ENCODE peak calls at places on chromosomes 4 and X, in nine cellular contexts. O is neural crest cell; R is nephron progenitor cell; K is left ventricle myocardium inferior; W is tibial artery; N is fibroblast of pulmonary artery; V is CD8-positive, alpha-beta T cell; L is GM20000; M is neural progenitor cell. Z is an unnamed sample.

GRCh38 chr4:87950516-87950915 is 25.0 kb upstream of the SPP1 start:
- DNase-seq in R (no peak), M (no peak), N (no peak), W (no peak), K (no peak), L (no peak), O (no peak), V (no peak), Z (no peak)

GRCh38 chr4:45284400-45285085 is 558.2 kb upstream of the GNPDA2 start:
- DNase-seq in L (no peak), M (no peak), V (no peak), K (no peak), O (no peak), R (no peak), W (peak), N (no peak), Z (no peak)

GRCh38 chr4:153159728-153160221 is 44.5 kb upstream of the TRIM2 start:
- DNase-seq in N (peak), L (no peak), O (no peak), K (no peak), V (no peak), M (no peak), W (no peak), R (no peak), Z (no peak)

GRCh38 chr4:11614426-11614825 is 185.7 kb upstream of the HS3ST1 start:
- DNase-seq in K (no peak), L (no peak), M (no peak), O (no peak), V (no peak), N (no peak), W (no peak), R (no peak), Z (no peak)

GRCh38 chr4:176340871-176341685 is 21.3 kb downstream of the SPCS3 start:
- DNase-seq in O (peak), M (peak), K (no peak), N (peak), W (no peak), L (peak), V (no peak), R (peak), Z (peak)

GRCh38 chr4:39821951-39822350 is 124.0 kb downstream of the UBE2K start:
- DNase-seq in V (no peak), W (no peak), O (no peak), N (no peak), M (no peak), K (no peak), L (no peak), R (no peak), Z (no peak)

GRCh38 chr4:21769404-21770147 is 179.0 kb downstream of the KCNIP4 start:
- DNase-seq in N (peak), V (no peak), L (no peak), M (no peak), R (no peak), W (no peak), O (no peak), K (no peak), Z (no peak)

GRCh38 chr4:164350086-164350485 is 403.8 kb upstream of the SMIM31 start:
- DNase-seq in R (no peak), K (no peak), W (no peak), O (no peak), M (no peak), V (no peak), L (no peak), N (no peak), Z (no peak)

GRCh38 chr4:184413227-184414064 is 60.9 kb downstream of the IRF2 start:
- DNase-seq in W (no peak), N (no peak), M (no peak), O (no peak), L (no peak), R (no peak), V (no peak), K (no peak), Z (no peak)

GRCh38 chrX:136147320-136147901 is at the start of gene FHL1:
- DNase-seq in W (peak), V (peak), O (peak), K (peak), R (peak), L (peak), M (peak), N (peak), Z (no peak)

GRCh38 chr4:41213563-41214157 is 682 bp downstream of the APBB2 start:
- DNase-seq in V (no peak), M (no peak), N (no peak), R (peak), W (peak), K (peak), L (peak), O (peak), Z (peak)

GRCh38 chr4:30718021-30718888 is 1.9 kb upstream of the PCDH7 start:
- DNase-seq in L (peak), V (no peak), M (peak), O (peak), K (peak), N (peak), R (peak), W (peak), Z (no peak)

GRCh38 chr4:108109111-108109510 is 59.6 kb downstream of the LEF1 start:
- DNase-seq in K (no peak), W (no peak), R (no peak), M (no peak), O (no peak), V (no peak), N (no peak), L (no peak), Z (no peak)

GRCh38 chrX:53481093-53481492 is 46.9 kb upstream of the HSD17B10 start:
- DNase-seq in V (no peak), L (no peak), M (peak), O (no peak), R (no peak), N (no peak), K (no peak), W (no peak), Z (peak)

DNA sequence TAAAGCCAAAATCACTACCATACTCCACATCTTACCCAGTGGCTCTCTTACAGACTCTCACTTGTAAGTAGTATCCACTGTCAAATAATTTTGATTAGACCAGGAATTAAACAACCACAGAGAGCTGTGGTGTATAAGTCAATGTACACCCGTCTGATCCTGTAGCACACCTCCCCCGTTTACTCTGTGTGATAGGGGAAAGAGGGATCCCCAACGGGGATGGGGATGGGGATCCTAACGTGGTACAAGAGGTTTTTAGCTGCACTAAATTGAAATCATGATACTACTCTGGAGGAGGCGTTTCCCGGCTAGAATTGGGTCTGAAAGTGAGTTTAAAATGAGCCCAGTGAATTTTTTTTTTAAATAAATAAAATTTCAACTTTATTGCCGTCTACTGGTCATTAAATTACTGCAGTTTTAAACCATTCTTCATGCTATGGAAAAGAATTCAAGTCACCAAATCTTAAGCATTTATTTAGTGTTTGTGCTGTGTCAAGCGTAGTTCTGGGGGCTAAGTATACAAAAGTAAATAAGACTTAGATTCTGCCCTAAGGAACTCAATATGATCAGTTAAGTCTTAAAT is 76.6 kb downstream of the INTS12 start:
- DNase-seq in W (no peak), N (no peak), O (no peak), M (no peak), V (no peak), K (no peak), L (no peak), R (no peak), Z (no peak)
- TF ChIP-seq CTCF in W (no peak), N (no peak), O (no peak), M (no peak), V (no peak), K (no peak), L (no peak), R (no peak), Z (no peak)

DNA sequence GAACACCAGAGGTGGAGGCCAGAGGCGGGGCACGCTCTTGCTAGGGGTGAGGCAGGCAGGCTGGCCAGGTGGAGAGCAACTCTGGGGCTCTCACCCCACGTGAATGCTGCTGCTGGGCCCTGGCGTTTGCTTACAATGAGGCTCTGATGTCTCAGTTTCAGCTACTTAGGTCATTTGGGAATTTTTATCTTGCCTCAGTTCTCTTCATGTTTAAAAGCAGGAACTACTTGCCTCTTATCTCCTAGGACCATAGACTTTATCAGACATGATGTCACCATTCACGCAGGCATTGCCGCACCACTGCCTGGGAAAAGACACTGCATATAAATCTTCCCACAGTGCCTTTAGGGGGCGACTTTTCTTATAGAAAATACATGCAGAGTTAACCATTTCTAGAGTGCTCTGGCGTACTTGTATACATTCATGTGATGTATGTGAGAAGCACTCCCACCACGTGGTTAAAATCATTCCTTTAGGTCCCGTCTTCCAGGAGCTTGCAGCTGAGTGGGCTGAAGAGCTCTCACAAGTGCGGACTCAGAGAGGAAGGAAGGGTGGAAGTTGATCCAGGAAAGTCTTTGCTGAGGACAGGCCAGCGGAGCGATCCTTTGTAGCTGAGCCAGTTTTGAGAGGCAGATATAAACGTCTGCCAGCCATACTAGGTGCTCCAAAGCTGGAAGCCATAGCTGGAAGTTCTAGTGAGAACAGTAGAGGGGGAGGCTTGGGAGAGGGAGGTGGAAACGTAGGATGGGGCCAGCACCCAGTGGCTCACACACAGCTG is 84.3 kb upstream of the CLDN34 start:
- DNase-seq in V (no peak), N (peak), M (no peak), K (no peak), O (no peak), L (no peak), W (no peak), R (no peak), Z (no peak)
- TF ChIP-seq CTCF in V (no peak), N (peak), M (peak), K (no peak), O (no peak), L (no peak), W (no peak), R (no peak), Z (no peak)

DNA sequence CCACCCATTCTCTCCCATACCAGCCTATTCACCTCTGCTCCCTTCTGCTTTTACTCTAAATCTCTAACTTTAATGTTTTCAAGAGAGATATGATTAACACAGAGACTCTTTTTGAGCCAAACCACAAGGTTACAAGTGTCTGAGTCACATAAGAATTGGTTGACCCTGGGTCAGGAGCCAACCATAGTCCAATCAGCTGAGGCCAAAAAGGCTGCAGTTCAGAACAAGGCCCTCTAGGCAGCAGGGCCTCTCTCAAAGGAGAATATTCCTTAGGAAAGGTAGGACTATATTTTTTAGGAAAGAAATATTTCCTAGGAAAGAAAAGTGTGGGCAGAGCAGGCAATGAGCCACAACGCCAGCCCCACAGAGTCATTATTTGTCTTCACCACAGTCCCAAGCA is 2.3 kb downstream of the ATP8A1 start:
- DNase-seq in L (peak), O (no peak), R (no peak), W (no peak), K (no peak), M (no peak), V (no peak), N (peak), Z (peak)
- TF ChIP-seq CTCF in L (no peak), O (no peak), R (no peak), W (no peak), K (no peak), M (no peak), V (no peak), N (no peak), Z (no peak)

DNA sequence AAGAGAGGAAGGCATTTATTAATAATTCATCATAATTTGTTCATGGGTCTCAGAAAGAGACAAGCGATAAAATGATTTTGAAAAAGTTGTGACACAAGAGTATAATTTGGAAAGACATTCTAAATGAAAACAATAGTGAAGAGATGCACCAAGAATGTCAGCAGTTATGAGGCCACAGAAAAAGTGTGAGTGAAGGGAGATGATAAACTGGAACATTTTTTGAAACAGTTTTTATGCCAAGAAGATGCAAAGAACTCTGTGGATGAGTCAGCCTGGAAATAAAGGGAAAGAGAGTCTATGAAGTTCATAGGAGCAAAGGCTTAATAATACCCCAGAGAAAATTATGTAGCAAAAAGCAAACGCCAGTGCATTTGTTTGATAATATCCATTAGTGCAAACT is 188.4 kb upstream of the TBC1D9 start:
- DNase-seq in N (peak), R (no peak), K (no peak), O (no peak), V (no peak), M (no peak), W (no peak), L (no peak), Z (no peak)
- TF ChIP-seq CTCF in N (no peak), R (no peak), K (no peak), O (no peak), V (no peak), M (no peak), W (no peak), L (no peak), Z (no peak)

DNA sequence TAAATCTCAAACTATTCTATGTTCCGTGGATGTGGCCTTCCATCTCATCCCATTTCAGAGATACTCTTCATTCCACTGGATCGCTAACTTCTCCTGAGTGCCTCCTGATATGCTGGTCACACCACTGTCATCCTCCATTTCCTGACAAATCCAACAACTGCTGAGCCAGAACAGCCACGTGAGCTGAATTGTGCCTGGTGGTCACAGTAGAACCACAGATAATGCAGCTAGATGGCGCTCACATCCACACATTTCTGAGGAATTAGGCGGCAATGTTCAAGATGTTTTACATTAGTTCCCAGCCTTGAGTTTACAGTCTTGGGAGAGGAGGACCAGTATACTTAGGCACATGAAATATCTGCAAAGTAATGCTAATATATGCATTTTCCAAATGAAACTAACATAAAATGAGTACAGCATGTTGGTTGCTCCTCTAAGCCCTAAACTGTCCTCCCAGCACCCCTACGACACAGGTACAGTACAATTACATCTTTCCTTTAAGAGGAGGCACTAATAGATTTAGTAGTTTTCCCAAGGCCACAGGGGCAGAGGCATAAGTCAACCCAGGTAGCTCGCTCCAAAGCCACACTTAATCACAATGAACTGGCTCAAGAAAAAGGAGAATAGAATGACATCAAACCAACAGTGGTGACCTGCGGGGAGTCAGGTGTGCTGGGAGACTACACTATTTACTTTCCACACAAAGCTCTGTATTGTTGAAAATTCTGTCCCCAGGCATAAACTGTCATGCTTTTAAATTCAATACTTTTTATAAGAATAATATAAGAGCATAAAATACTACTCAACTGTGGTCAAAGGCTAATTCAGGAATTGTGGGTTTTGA is 134.2 kb downstream of the CHIC2 start:
- DNase-seq in R (peak), W (peak), L (peak), M (peak), N (peak), V (peak), O (peak), K (peak), Z (peak)
- TF ChIP-seq CTCF in R (peak), W (peak), L (peak), M (peak), N (peak), V (peak), O (peak), K (peak), Z (peak)

DNA sequence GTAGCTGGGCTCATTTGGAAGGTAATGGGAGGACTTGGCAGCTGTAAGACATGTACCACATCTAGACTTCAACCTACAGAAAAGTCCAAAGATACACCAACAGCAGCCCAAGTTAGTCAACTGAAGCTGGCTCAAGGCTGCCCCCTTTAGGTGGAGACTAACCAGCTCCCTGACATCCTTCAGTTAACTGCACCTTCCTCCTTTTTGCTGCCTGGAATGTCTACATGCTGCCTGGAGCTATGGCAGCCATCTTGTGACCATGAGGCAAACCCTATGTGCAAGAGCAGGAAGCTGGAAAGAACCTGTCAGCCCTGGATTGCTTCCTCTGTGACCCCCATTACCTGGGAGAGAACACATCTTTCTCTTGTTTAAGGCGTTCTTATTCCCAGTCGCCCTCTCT is 25.8 kb downstream of the ARSD start:
- DNase-seq in K (no peak), M (no peak), W (no peak), L (no peak), O (no peak), N (no peak), V (no peak), R (no peak), Z (no peak)
- TF ChIP-seq CTCF in K (no peak), M (no peak), W (no peak), L (no peak), O (peak), N (no peak), V (no peak), R (no peak), Z (no peak)

DNA sequence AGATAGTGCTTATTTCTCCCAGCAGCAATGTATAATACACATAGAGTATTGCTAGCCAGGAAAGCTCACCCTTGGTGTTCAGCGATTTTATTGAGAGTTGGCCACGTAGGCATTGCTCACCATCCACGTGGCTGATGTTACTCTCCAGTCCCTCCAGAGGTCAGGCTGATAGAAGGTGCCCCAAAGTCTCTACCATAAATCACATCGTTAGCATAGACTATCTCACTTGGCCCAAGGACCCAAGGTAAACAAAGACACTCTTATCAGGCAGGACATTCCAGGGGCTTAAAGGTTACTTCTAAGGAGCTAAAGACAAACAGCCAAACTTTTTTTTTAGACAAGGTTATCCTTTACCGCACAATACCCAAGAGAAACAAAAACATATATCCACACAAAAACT is 30.3 kb upstream of the RGN start:
- DNase-seq in M (peak), K (no peak), N (peak), R (no peak), O (no peak), W (no peak), L (no peak), V (no peak), Z (no peak)
- TF ChIP-seq CTCF in M (no peak), K (no peak), N (no peak), R (no peak), O (no peak), W (no peak), L (no peak), V (no peak), Z (no peak)

GRCh38 chr4:48271048-48271452 is 1.4 kb upstream of the TEC start:
- DNase-seq in K (no peak), W (no peak), N (no peak), M (no peak), L (peak), O (no peak), R (no peak), V (no peak), Z (peak)

GRCh38 chr4:48270516-48270897 is 869 bp upstream of the TEC start:
- DNase-seq in M (no peak), O (no peak), W (no peak), K (no peak), R (no peak), V (no peak), L (no peak), N (no peak), Z (no peak)

GRCh38 chr4:48271626-48272025 is 2.0 kb upstream of the TEC start:
- DNase-seq in V (no peak), R (no peak), L (no peak), K (no peak), N (no peak), O (no peak), M (no peak), W (no peak), Z (no peak)

GRCh38 chr4:48268956-48269860 is at the start of gene TEC:
- DNase-seq in O (peak), V (peak), L (peak), K (peak), R (peak), W (peak), M (peak), N (no peak), Z (peak)

DNA sequence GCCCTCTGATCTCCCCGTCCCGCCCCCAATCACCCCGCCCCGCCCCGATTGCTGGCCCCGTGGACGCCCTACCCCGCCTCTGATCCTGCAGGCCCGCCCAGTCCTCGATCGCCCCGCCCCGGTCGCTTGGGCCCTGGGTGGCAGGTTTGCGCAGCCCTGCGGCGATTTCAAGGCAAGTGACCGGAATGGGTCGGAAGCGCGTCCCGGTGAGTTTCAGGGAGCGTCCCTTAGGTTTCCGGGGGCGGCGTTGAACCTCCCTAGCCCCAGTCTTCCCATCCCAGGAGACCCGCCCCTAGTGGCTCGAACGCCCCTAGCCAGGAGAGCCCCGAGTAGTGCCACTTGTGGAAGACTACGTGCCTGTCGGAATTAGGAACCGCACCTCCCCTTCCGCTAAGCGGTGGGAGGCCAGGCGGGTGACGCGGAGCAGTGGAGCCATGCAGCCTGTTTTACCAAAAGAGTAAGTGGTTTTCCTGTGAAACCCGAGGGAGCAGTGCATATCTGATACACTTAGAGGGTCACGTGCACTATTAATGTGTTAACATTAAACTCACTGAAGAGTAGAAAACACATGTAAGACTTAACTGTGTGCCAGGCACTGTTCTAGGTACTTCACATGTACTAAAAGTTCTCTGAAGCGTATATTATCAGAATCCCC is 350 bp upstream of the TEC start:
- DNase-seq in O (peak), W (peak), R (peak), K (peak), N (peak), V (peak), L (peak), M (peak), Z (peak)
- TF ChIP-seq CTCF in O (peak), W (peak), R (peak), K (peak), N (no peak), V (no peak), L (no peak), M (peak), Z (peak)